ENCODE peak calls at places on chromosomes 11 and 22, in five cellular contexts. M is COR-L47, U is HS-5, O is GM12865, Z is germinal center. Q is an unnamed sample.

GRCh38 chr22:44597616-44598015 is 99.6 kb upstream of the RTL6 start:
- DNase-seq in M (peak), U (no peak), O (no peak), Z (no peak), Q (no peak)

GRCh38 chr11:35943761-35944502 is at the start of gene LDLRAD3:
- DNase-seq in M (peak), U (peak), O (peak), Z (peak), Q (peak)

GRCh38 chr11:87127131-87127530 is 89.4 kb downstream of the TMEM135 start:
- DNase-seq in M (peak), U (no peak), O (no peak), Z (no peak), Q (no peak)

GRCh38 chr11:69480547-69481392 is 693 bp upstream of the LINC01488 start:
- DNase-seq in M (no peak), U (no peak), O (no peak), Z (no peak), Q (no peak)

GRCh38 chr11:65183201-65183891 is 1.6 kb downstream of the CAPN1 start:
- DNase-seq in M (no peak), U (no peak), O (no peak), Z (no peak), Q (no peak)

GRCh38 chr22:40803292-40803691 is 15.9 kb downstream of the SLC25A17 start:
- DNase-seq in M (no peak), U (no peak), O (no peak), Z (no peak), Q (no peak)

GRCh38 chr11:30879322-30880020 is 293.3 kb upstream of the MPPED2 start:
- DNase-seq in M (peak), U (no peak), O (no peak), Z (no peak), Q (no peak)

GRCh38 chr11:122319011-122319410 is 203.0 kb upstream of the BLID start:
- DNase-seq in M (no peak), U (no peak), O (no peak), Z (no peak), Q (no peak)

GRCh38 chr22:35894937-35895708 is 133.5 kb downstream of the RBFOX2 start:
- DNase-seq in M (no peak), U (no peak), O (no peak), Z (no peak), Q (peak)

Q was measured in OCI-M1.